ENCODE peak calls at places on chromosomes 11 and 22, in nine cellular contexts. One of them, this sample, is unnamed.

GRCh38 chr11:70712471-70712870 is 314.1 kb downstream of the CTTN start:
- DNase-seq in kidney tubule cell: no peak
- DNase-seq in upper lobe of right lung: peak
- DNase-seq in activated CD4-positive, alpha-beta T cell treated with anti-CD3 and anti-CD28 coated beads, Interleukin-2, amount 50 U/mL, for 24 hours: no peak
- DNase-seq in MCF 10A: no peak
- DNase-seq in stimulated activated CD4-positive, alpha-beta T cell treated with anti-CD3 and anti-CD28 coated beads, Interleukin-2, amount 100 ng/mL, for 48 hours: no peak
- DNase-seq in left colon: peak
- DNase-seq in A673: peak
- DNase-seq in posterior vena cava: peak
- DNase-seq in this sample: no peak

GRCh38 chr11:123653997-123654565 is 343 bp downstream of the SCN3B start:
- DNase-seq in kidney tubule cell: peak
- DNase-seq in upper lobe of right lung: peak
- DNase-seq in activated CD4-positive, alpha-beta T cell treated with anti-CD3 and anti-CD28 coated beads, Interleukin-2, amount 50 U/mL, for 24 hours: no peak
- DNase-seq in MCF 10A: peak
- DNase-seq in stimulated activated CD4-positive, alpha-beta T cell treated with anti-CD3 and anti-CD28 coated beads, Interleukin-2, amount 100 ng/mL, for 48 hours: peak
- DNase-seq in left colon: no peak
- DNase-seq in A673: peak
- DNase-seq in posterior vena cava: peak
- DNase-seq in this sample: no peak

GRCh38 chr11:98711011-98711410 is 309.7 kb upstream of the CNTN5 start:
- DNase-seq in kidney tubule cell: no peak
- DNase-seq in upper lobe of right lung: no peak
- DNase-seq in activated CD4-positive, alpha-beta T cell treated with anti-CD3 and anti-CD28 coated beads, Interleukin-2, amount 50 U/mL, for 24 hours: no peak
- DNase-seq in MCF 10A: no peak
- DNase-seq in stimulated activated CD4-positive, alpha-beta T cell treated with anti-CD3 and anti-CD28 coated beads, Interleukin-2, amount 100 ng/mL, for 48 hours: no peak
- DNase-seq in left colon: no peak
- DNase-seq in A673: no peak
- DNase-seq in posterior vena cava: no peak
- DNase-seq in this sample: no peak

GRCh38 chr11:86141645-86142569 is 73.0 kb upstream of the PICALM start:
- DNase-seq in kidney tubule cell: no peak
- DNase-seq in upper lobe of right lung: no peak
- DNase-seq in activated CD4-positive, alpha-beta T cell treated with anti-CD3 and anti-CD28 coated beads, Interleukin-2, amount 50 U/mL, for 24 hours: no peak
- DNase-seq in MCF 10A: no peak
- DNase-seq in stimulated activated CD4-positive, alpha-beta T cell treated with anti-CD3 and anti-CD28 coated beads, Interleukin-2, amount 100 ng/mL, for 48 hours: no peak
- DNase-seq in left colon: no peak
- DNase-seq in A673: no peak
- DNase-seq in posterior vena cava: no peak
- DNase-seq in this sample: no peak

GRCh38 chr11:117815262-117815803 is 9.2 kb downstream of the FXYD2 start:
- DNase-seq in kidney tubule cell: peak
- DNase-seq in upper lobe of right lung: no peak
- DNase-seq in activated CD4-positive, alpha-beta T cell treated with anti-CD3 and anti-CD28 coated beads, Interleukin-2, amount 50 U/mL, for 24 hours: peak
- DNase-seq in MCF 10A: no peak
- DNase-seq in stimulated activated CD4-positive, alpha-beta T cell treated with anti-CD3 and anti-CD28 coated beads, Interleukin-2, amount 100 ng/mL, for 48 hours: peak
- DNase-seq in left colon: peak
- DNase-seq in A673: no peak
- DNase-seq in posterior vena cava: peak
- DNase-seq in this sample: no peak

GRCh38 chr22:44898236-44898635 is 111.6 kb downstream of the PHF21B start:
- DNase-seq in kidney tubule cell: no peak
- DNase-seq in upper lobe of right lung: peak
- DNase-seq in activated CD4-positive, alpha-beta T cell treated with anti-CD3 and anti-CD28 coated beads, Interleukin-2, amount 50 U/mL, for 24 hours: no peak
- DNase-seq in MCF 10A: no peak
- DNase-seq in stimulated activated CD4-positive, alpha-beta T cell treated with anti-CD3 and anti-CD28 coated beads, Interleukin-2, amount 100 ng/mL, for 48 hours: no peak
- DNase-seq in left colon: no peak
- DNase-seq in A673: no peak
- DNase-seq in posterior vena cava: no peak
- DNase-seq in this sample: no peak

GRCh38 chr11:67309166-67309565 is 5.8 kb downstream of the SSH3 start:
- DNase-seq in kidney tubule cell: no peak
- DNase-seq in upper lobe of right lung: peak
- DNase-seq in activated CD4-positive, alpha-beta T cell treated with anti-CD3 and anti-CD28 coated beads, Interleukin-2, amount 50 U/mL, for 24 hours: no peak
- DNase-seq in MCF 10A: no peak
- DNase-seq in stimulated activated CD4-positive, alpha-beta T cell treated with anti-CD3 and anti-CD28 coated beads, Interleukin-2, amount 100 ng/mL, for 48 hours: no peak
- DNase-seq in left colon: no peak
- DNase-seq in A673: no peak
- DNase-seq in posterior vena cava: peak
- DNase-seq in this sample: no peak

GRCh38 chr22:25942989-25943411 is 201.0 kb downstream of the MYO18B start:
- DNase-seq in kidney tubule cell: no peak
- DNase-seq in upper lobe of right lung: no peak
- DNase-seq in activated CD4-positive, alpha-beta T cell treated with anti-CD3 and anti-CD28 coated beads, Interleukin-2, amount 50 U/mL, for 24 hours: no peak
- DNase-seq in MCF 10A: no peak
- DNase-seq in stimulated activated CD4-positive, alpha-beta T cell treated with anti-CD3 and anti-CD28 coated beads, Interleukin-2, amount 100 ng/mL, for 48 hours: no peak
- DNase-seq in left colon: no peak
- DNase-seq in A673: peak
- DNase-seq in posterior vena cava: no peak
- DNase-seq in this sample: peak

GRCh38 chr11:114353448-114353847 is 46.9 kb downstream of the C11orf71 start:
- DNase-seq in kidney tubule cell: no peak
- DNase-seq in upper lobe of right lung: no peak
- DNase-seq in activated CD4-positive, alpha-beta T cell treated with anti-CD3 and anti-CD28 coated beads, Interleukin-2, amount 50 U/mL, for 24 hours: no peak
- DNase-seq in MCF 10A: no peak
- DNase-seq in stimulated activated CD4-positive, alpha-beta T cell treated with anti-CD3 and anti-CD28 coated beads, Interleukin-2, amount 100 ng/mL, for 48 hours: no peak
- DNase-seq in left colon: no peak
- DNase-seq in A673: no peak
- DNase-seq in posterior vena cava: no peak
- DNase-seq in this sample: no peak

GRCh38 chr11:2795491-2795991 is 90.0 kb downstream of the CDKN1C start:
- DNase-seq in kidney tubule cell: no peak
- DNase-seq in upper lobe of right lung: peak
- DNase-seq in activated CD4-positive, alpha-beta T cell treated with anti-CD3 and anti-CD28 coated beads, Interleukin-2, amount 50 U/mL, for 24 hours: no peak
- DNase-seq in MCF 10A: no peak
- DNase-seq in stimulated activated CD4-positive, alpha-beta T cell treated with anti-CD3 and anti-CD28 coated beads, Interleukin-2, amount 100 ng/mL, for 48 hours: no peak
- DNase-seq in left colon: peak
- DNase-seq in A673: no peak
- DNase-seq in posterior vena cava: peak
- DNase-seq in this sample: no peak

GRCh38 chr22:24367841-24368240 is 59.6 kb upstream of the ADORA2A start:
- DNase-seq in kidney tubule cell: no peak
- DNase-seq in upper lobe of right lung: no peak
- DNase-seq in activated CD4-positive, alpha-beta T cell treated with anti-CD3 and anti-CD28 coated beads, Interleukin-2, amount 50 U/mL, for 24 hours: no peak
- DNase-seq in MCF 10A: peak
- DNase-seq in stimulated activated CD4-positive, alpha-beta T cell treated with anti-CD3 and anti-CD28 coated beads, Interleukin-2, amount 100 ng/mL, for 48 hours: no peak
- DNase-seq in left colon: no peak
- DNase-seq in A673: no peak
- DNase-seq in posterior vena cava: no peak
- DNase-seq in this sample: no peak

GRCh38 chr11:110710520-110711381 is 1.5 kb downstream of the ARHGAP20 start:
- DNase-seq in kidney tubule cell: peak
- DNase-seq in upper lobe of right lung: peak
- DNase-seq in activated CD4-positive, alpha-beta T cell treated with anti-CD3 and anti-CD28 coated beads, Interleukin-2, amount 50 U/mL, for 24 hours: no peak
- DNase-seq in MCF 10A: no peak
- DNase-seq in stimulated activated CD4-positive, alpha-beta T cell treated with anti-CD3 and anti-CD28 coated beads, Interleukin-2, amount 100 ng/mL, for 48 hours: no peak
- DNase-seq in left colon: peak
- DNase-seq in A673: peak
- DNase-seq in posterior vena cava: peak
- DNase-seq in this sample: peak

GRCh38 chr22:45572444-45572843 is 69.8 kb downstream of the FBLN1 start:
- DNase-seq in kidney tubule cell: no peak
- DNase-seq in upper lobe of right lung: no peak
- DNase-seq in activated CD4-positive, alpha-beta T cell treated with anti-CD3 and anti-CD28 coated beads, Interleukin-2, amount 50 U/mL, for 24 hours: no peak
- DNase-seq in MCF 10A: peak
- DNase-seq in stimulated activated CD4-positive, alpha-beta T cell treated with anti-CD3 and anti-CD28 coated beads, Interleukin-2, amount 100 ng/mL, for 48 hours: no peak
- DNase-seq in left colon: no peak
- DNase-seq in A673: no peak
- DNase-seq in posterior vena cava: no peak
- DNase-seq in this sample: no peak

GRCh38 chr22:35133702-35134395 is 67.9 kb downstream of the ISX start:
- DNase-seq in kidney tubule cell: no peak
- DNase-seq in upper lobe of right lung: no peak
- DNase-seq in activated CD4-positive, alpha-beta T cell treated with anti-CD3 and anti-CD28 coated beads, Interleukin-2, amount 50 U/mL, for 24 hours: no peak
- DNase-seq in MCF 10A: no peak
- DNase-seq in stimulated activated CD4-positive, alpha-beta T cell treated with anti-CD3 and anti-CD28 coated beads, Interleukin-2, amount 100 ng/mL, for 48 hours: no peak
- DNase-seq in left colon: peak
- DNase-seq in A673: no peak
- DNase-seq in posterior vena cava: no peak
- DNase-seq in this sample: no peak

GRCh38 chr22:29359469-29359868 is 28.9 kb downstream of the AP1B1 start:
- DNase-seq in kidney tubule cell: peak
- DNase-seq in upper lobe of right lung: no peak
- DNase-seq in activated CD4-positive, alpha-beta T cell treated with anti-CD3 and anti-CD28 coated beads, Interleukin-2, amount 50 U/mL, for 24 hours: no peak
- DNase-seq in MCF 10A: peak
- DNase-seq in stimulated activated CD4-positive, alpha-beta T cell treated with anti-CD3 and anti-CD28 coated beads, Interleukin-2, amount 100 ng/mL, for 48 hours: no peak
- DNase-seq in left colon: peak
- DNase-seq in A673: peak
- DNase-seq in posterior vena cava: no peak
- DNase-seq in this sample: no peak

GRCh38 chr11:68150029-68150428 is 28.8 kb upstream of the CHKA start:
- DNase-seq in kidney tubule cell: peak
- DNase-seq in upper lobe of right lung: peak
- DNase-seq in activated CD4-positive, alpha-beta T cell treated with anti-CD3 and anti-CD28 coated beads, Interleukin-2, amount 50 U/mL, for 24 hours: no peak
- DNase-seq in MCF 10A: peak
- DNase-seq in stimulated activated CD4-positive, alpha-beta T cell treated with anti-CD3 and anti-CD28 coated beads, Interleukin-2, amount 100 ng/mL, for 48 hours: no peak
- DNase-seq in left colon: peak
- DNase-seq in A673: no peak
- DNase-seq in posterior vena cava: no peak
- DNase-seq in this sample: no peak

GRCh38 chr11:79101736-79102135 is 339.1 kb downstream of the TENM4 start:
- DNase-seq in kidney tubule cell: no peak
- DNase-seq in upper lobe of right lung: no peak
- DNase-seq in activated CD4-positive, alpha-beta T cell treated with anti-CD3 and anti-CD28 coated beads, Interleukin-2, amount 50 U/mL, for 24 hours: no peak
- DNase-seq in MCF 10A: peak
- DNase-seq in stimulated activated CD4-positive, alpha-beta T cell treated with anti-CD3 and anti-CD28 coated beads, Interleukin-2, amount 100 ng/mL, for 48 hours: no peak
- DNase-seq in left colon: no peak
- DNase-seq in A673: no peak
- DNase-seq in posterior vena cava: no peak
- DNase-seq in this sample: no peak

GRCh38 chr11:132448334-132448995 is 1078.0 kb downstream of the NTM start:
- DNase-seq in kidney tubule cell: no peak
- DNase-seq in upper lobe of right lung: no peak
- DNase-seq in activated CD4-positive, alpha-beta T cell treated with anti-CD3 and anti-CD28 coated beads, Interleukin-2, amount 50 U/mL, for 24 hours: no peak
- DNase-seq in MCF 10A: no peak
- DNase-seq in stimulated activated CD4-positive, alpha-beta T cell treated with anti-CD3 and anti-CD28 coated beads, Interleukin-2, amount 100 ng/mL, for 48 hours: no peak
- DNase-seq in left colon: no peak
- DNase-seq in A673: no peak
- DNase-seq in posterior vena cava: no peak
- DNase-seq in this sample: no peak

GRCh38 chr22:37345863-37346514 is 63.7 kb downstream of the CYTH4 start:
- DNase-seq in kidney tubule cell: peak
- DNase-seq in upper lobe of right lung: no peak
- DNase-seq in activated CD4-positive, alpha-beta T cell treated with anti-CD3 and anti-CD28 coated beads, Interleukin-2, amount 50 U/mL, for 24 hours: no peak
- DNase-seq in MCF 10A: peak
- DNase-seq in stimulated activated CD4-positive, alpha-beta T cell treated with anti-CD3 and anti-CD28 coated beads, Interleukin-2, amount 100 ng/mL, for 48 hours: no peak
- DNase-seq in left colon: peak
- DNase-seq in A673: no peak
- DNase-seq in posterior vena cava: no peak
- DNase-seq in this sample: no peak

GRCh38 chr22:48097723-48098122 is 1335.3 kb downstream of the TBC1D22A start:
- DNase-seq in kidney tubule cell: no peak
- DNase-seq in upper lobe of right lung: no peak
- DNase-seq in activated CD4-positive, alpha-beta T cell treated with anti-CD3 and anti-CD28 coated beads, Interleukin-2, amount 50 U/mL, for 24 hours: no peak
- DNase-seq in MCF 10A: no peak
- DNase-seq in stimulated activated CD4-positive, alpha-beta T cell treated with anti-CD3 and anti-CD28 coated beads, Interleukin-2, amount 100 ng/mL, for 48 hours: no peak
- DNase-seq in left colon: no peak
- DNase-seq in A673: no peak
- DNase-seq in posterior vena cava: no peak
- DNase-seq in this sample: no peak

This sample was measured in putamen.